ENCODE peak calls at places on chromosomes 6 and 20, in four cellular contexts. H, C, U and G are unnamed samples. For H3K27me3 and H3K9me3, the result is how much of the 10 kb centered on the place peaks cover.

GRCh38 chr6:125230674-125231073 is 71.1 kb downstream of the HDDC2 start:
- DNase-seq in H (no peak), C (no peak), U (no peak), G (no peak)

GRCh38 chr6:1987640-1988039 is 257.8 kb downstream of the GMDS start:
- DNase-seq in H (no peak), C (no peak), U (no peak), G (peak)

GRCh38 chr6:2845880-2846208 is 4.2 kb upstream of the SERPINB1 start:
- DNase-seq in H (no peak), C (no peak), U (no peak), G (no peak)

GRCh38 chr6:170233304-170234205 is 57.3 kb downstream of the DLL1 start:
- DNase-seq in H (peak), C (no peak), U (no peak), G (peak)

GRCh38 chr6:50849016-50849748 is 30.5 kb downstream of the TFAP2B start:
- DNase-seq in H (no peak), C (no peak), U (no peak), G (no peak)

GRCh38 chr6:146408583-146408982 is 135.1 kb upstream of the RAB32 start:
- DNase-seq in H (no peak), C (no peak), U (no peak), G (no peak)

GRCh38 chr6:39891976-39892375 is 42.3 kb downstream of the MOCS1 start:
- DNase-seq in H (no peak), C (no peak), U (no peak), G (no peak)

GRCh38 chr6:137845460-137845859 is 21.6 kb upstream of the TNFAIP3 start:
- DNase-seq in H (no peak), C (no peak), U (no peak), G (no peak)

GRCh38 chr6:13931797-13932402 is 7.1 kb downstream of the RNF182 start:
- DNase-seq in H (no peak), C (no peak), U (no peak), G (no peak)

GRCh38 chr20:62885046-62885445 is 23.4 kb upstream of the TCFL5 start:
- DNase-seq in H (no peak), C (no peak), U (no peak), G (no peak)

GRCh38 chr6:106439459-106439858 is 78.9 kb downstream of the CRYBG1 start:
- DNase-seq in H (no peak), C (no peak), U (no peak), G (no peak)

GRCh38 chr6:169592558-169592957 is 109.3 kb downstream of the WDR27 start:
- DNase-seq in H (no peak), C (no peak), U (no peak), G (no peak)

GRCh38 chr6:56595490-56596122 is 47.1 kb downstream of the DST start:
- DNase-seq in H (no peak), C (peak), U (peak), G (peak)

GRCh38 chr20:23167436-23167835 is 81.3 kb upstream of the CD93 start:
- DNase-seq in H (no peak), C (no peak), U (no peak), G (no peak)

GRCh38 chr20:54140927-54141566 is 32.7 kb downstream of the CYP24A1 start:
- DNase-seq in H (no peak), C (no peak), U (no peak), G (no peak)

GRCh38 chr6:34476941-34477340 is 11.1 kb downstream of the PACSIN1 start:
- DNase-seq in H (no peak), C (no peak), U (no peak), G (no peak)

GRCh38 chr20:57652865-57653545 is 32.8 kb upstream of the ZBP1 start:
- DNase-seq in H (no peak), C (peak), U (peak), G (no peak)

GRCh38 chr20:54622338-54623280 is 147.2 kb downstream of the DOK5 start:
- DNase-seq in H (no peak), C (peak), U (no peak), G (peak)

DNA sequence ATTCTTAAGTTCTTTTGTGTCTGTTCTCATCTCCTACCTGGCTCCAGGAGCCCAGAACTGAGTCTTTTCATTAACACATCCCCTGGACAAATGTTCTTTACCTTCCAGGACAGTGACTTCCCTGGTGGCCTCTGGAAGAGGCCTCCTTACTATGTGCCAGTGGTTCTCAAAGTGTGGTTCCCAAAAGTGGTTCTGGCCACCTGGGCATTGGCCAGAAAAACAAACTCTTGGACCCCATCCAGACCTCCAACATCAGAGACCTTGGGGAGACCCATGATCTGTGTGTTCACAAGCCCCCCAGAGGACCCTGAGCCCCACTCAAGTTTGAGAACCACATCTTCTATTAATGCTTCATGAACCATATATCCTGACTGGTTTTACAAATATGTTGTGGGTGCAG is 7.2 kb upstream of the VSX1 start:
- DNase-seq in H (no peak), C (no peak), U (no peak), G (no peak)
- H3K27me3 ChIP-seq in H (half or more), C (under half), U (under half), G (under half)

DNA sequence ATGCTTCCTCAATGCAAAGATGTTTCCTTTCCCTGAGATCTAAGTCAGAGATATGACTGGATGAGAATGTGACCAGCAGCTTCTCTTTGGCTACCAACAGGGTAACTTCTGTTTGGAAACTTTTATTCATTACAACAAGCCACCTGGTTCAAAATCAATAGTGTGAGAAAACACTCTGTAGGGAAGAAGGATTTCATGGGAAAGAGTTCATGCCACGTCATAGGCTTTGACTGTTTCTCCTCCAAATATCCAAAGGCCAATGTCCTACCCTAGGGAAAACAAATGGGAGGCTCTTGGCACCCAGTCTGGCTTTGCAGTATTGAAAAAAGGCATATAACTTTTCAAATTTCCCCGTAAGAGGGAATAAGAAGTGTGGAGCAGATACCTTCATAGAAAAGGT is 245.5 kb downstream of the FNDC1 start:
- DNase-seq in H (no peak), C (no peak), U (no peak), G (no peak)
- H3K9me3 ChIP-seq in H (under half), C (under half), U (under half), G (under half)

GRCh38 chr6:166168616-166169548 is 1.2 kb upstream of the TBXT start:
- DNase-seq in H (no peak), C (no peak), U (no peak), G (no peak)

GRCh38 chr6:166169549-166170421 is 2.1 kb upstream of the TBXT start:
- DNase-seq in H (no peak), C (no peak), U (no peak), G (no peak)

GRCh38 chr6:166166314-166167257 is 1.1 kb downstream of the TBXT start:
- DNase-seq in H (no peak), C (no peak), U (no peak), G (no peak)

GRCh38 chr6:166167258-166167731 is 356 bp downstream of the TBXT start:
- DNase-seq in H (no peak), C (no peak), U (no peak), G (no peak)

DNA sequence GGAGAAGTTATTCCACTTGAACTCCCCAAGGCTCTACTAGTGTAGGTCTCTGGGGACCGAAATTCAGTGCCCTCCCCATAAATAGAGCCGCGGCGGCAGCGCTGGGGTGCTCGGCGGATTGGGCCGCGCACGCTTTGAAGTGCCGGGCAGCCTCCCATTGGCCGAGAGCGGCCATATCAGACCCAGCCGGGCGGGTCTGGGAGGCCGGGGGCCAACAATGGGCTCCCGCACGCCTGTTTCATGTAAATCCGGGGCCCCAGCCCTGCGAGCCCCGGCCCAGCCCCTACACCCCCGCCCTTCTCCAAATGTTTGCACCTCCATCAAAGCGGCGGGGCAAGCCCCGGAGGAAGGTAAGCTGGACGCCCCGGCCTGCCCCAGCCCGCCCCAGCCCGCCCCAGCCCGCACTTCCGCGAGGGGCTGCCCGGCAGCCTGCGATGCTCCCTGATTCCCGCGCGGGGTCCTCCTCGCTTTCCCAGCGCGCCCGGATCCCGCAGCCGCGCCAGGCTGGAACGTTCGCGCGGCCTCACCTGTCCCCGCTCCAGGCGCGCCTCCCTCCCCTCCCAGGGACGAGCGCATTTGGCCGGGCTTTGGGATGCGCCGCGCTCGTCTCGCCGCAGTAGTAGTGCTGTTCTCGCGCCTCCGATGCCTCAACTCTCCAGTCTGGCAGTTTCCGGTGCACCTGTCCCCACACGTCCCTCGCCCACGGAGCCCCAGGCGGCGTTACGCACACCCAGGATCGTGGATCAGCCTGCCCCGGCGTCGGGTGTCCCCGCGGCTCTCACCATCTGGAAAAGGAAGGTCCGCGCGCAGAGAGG is at the start of gene TBXT:
- DNase-seq in H (no peak), C (no peak), U (no peak), G (no peak)
- H3K27me3 ChIP-seq in H (half or more), C (under half), U (half or more), G (under half)

GRCh38 chr6:32945106-32945761 is 4.4 kb upstream of the HLA-DMB start:
- DNase-seq in H (no peak), C (no peak), U (no peak), G (no peak)

GRCh38 chr6:32946893-32947292 is 6.0 kb downstream of the HLA-DMA start:
- DNase-seq in H (no peak), C (no peak), U (no peak), G (no peak)

GRCh38 chr6:32944265-32944664 is 3.4 kb upstream of the HLA-DMB start:
- DNase-seq in H (no peak), C (peak), U (no peak), G (no peak)

GRCh38 chr6:32947552-32948465 is 5.1 kb downstream of the HLA-DMA start:
- DNase-seq in H (no peak), C (no peak), U (no peak), G (peak)

DNA sequence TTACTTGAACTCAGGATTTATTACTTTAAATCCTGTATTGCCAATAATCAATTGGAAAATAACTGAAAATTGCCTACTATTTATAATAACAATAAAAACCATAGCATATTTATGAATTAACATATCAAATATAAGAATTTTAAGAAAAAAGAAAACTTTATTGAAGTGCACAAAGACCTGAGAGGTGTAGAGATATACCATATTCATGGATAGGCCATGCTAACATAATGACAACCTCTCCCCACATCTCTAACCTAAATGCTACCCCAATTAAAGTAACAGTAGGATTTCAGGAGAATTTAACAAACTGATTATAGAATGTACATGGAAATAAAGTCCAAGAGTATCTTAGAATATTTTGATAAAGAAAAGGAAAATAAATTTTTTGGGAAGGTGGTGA is 5.1 kb upstream of the HLA-DMB start:
- DNase-seq in H (no peak), C (no peak), U (no peak), G (no peak)
- H3K9me3 ChIP-seq in H (under half), C (under half), U (under half), G (under half)

GRCh38 chr20:61360296-61360695 is 108.2 kb downstream of the CDH4 start:
- DNase-seq in H (no peak), C (no peak), U (no peak), G (no peak)
- H3K27me3 ChIP-seq in H (half or more), C (under half), U (under half), G (under half)

GRCh38 chr6:47252636-47253035 is 57.1 kb downstream of the TNFRSF21 start:
- DNase-seq in H (no peak), C (no peak), U (no peak), G (no peak)

GRCh38 chr6:47251396-47251795 is 58.3 kb downstream of the TNFRSF21 start:
- DNase-seq in H (no peak), C (no peak), U (no peak), G (no peak)

GRCh38 chr6:47248446-47248845 is 61.3 kb downstream of the TNFRSF21 start:
- DNase-seq in H (no peak), C (no peak), U (no peak), G (no peak)

GRCh38 chr6:47253136-47253535 is 56.6 kb downstream of the TNFRSF21 start:
- DNase-seq in H (no peak), C (no peak), U (no peak), G (no peak)

DNA sequence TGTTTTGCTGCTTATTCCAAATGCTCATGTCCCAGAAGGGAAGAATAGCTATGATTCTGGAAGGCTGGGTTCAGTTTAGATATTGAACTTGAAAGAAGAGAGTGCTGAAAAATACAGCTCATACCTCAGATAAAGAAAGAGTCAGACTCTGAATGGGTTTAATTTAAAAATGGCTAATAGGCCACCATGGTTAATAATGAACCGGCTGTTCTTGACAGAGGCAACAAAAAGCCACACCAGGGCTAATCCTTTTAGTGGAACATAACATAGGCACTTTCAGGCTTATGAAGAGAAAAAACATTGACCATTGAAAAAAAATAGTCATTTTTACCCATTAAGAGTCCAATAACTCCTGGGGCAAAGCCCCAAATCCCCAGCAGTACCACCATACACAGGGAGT is 59.4 kb downstream of the TNFRSF21 start:
- DNase-seq in H (no peak), C (no peak), U (no peak), G (no peak)
- H3K9me3 ChIP-seq in H (under half), C (under half), U (under half), G (under half)

DNA sequence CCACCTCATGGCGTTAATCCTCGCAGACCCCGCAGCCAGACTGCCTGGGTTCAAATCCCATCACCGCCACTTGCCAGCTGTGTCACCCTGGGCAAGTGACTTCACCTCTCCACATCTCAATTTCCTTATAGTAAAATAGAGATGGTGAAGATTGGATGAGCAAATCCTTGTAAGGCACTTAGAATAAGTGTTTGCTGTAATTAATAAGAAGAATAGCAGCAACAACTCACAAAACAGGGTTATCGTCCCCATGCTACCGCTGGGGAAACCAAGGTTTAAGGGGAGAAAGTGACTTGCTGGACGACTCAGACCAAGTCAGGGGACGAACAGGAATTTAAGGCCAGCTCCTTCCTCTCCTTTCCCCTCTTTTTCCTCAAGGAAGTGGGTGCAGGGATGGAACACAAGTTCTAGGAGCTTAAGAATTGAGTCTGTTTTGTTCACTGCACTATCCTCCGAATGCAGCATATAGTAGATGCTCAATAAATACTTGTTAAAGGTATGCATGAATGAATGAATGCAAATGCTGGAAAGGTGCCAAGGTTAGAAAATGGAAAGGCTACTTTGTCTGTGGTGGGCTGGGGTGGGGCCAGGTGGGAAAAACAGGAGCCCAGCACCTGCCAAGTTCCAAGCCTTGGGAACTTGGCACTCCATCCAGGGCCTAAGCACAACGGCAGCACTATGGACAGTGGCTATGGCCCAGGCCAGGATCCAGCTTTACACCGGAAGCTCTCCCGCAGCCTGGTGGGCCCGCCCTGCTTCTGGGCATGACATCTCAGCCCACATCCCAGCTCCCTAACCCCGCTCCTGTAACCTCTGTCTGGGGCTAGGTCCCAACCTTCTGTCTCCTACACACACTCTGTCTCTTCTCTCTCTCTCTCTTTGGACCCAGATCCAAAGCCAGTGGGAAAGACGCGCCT is 4.9 kb upstream of the CDH22 start:
- DNase-seq in H (no peak), C (no peak), U (no peak), G (no peak)
- H3K27me3 ChIP-seq in H (half or more), C (under half), U (half or more), G (under half)

GRCh38 chr20:29325304-29325640 is 1932.2 kb upstream of the DEFB115 start:
- DNase-seq in H (no peak), C (no peak), U (no peak), G (no peak)

GRCh38 chr20:29326376-29327070 is 1930.9 kb upstream of the DEFB115 start:
- DNase-seq in H (no peak), C (no peak), U (no peak), G (no peak)
- H3K9me3 ChIP-seq in H (under half), C (under half), U (under half), G (under half)

DNA sequence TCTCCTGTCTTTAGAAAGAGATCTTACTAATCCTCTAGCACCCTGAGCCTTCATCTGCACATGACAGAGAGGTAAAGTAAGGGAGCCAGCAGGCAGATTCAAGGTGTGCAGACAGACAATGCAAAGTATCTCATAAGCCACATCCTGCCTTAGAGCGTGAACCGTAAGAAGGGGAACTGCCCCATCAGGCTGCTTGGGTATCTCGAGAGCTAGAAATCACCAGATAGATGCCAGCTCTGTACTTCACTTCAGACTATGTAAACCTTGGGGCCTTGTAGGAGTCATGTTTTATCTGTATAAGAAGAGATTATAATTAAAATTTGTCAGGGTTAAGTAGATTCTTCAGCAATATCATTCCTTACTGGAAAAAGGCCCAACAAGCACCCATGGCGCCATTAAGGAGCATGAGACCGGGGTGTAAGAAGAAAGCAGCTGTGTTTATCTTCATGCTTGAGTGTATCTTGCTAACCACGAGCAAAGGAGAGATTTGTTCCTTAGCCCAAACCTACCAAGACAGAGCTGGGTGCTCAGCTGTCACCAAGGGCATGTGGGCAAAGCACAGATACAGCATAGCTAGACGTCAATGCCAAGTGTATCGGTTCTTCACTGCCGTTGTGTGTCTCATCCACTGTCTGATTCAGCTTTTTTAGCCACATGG is 24.4 kb downstream of the CNR1 start:
- DNase-seq in H (no peak), C (no peak), U (no peak), G (no peak)
- H3K27me3 ChIP-seq in H (under half), C (under half), U (under half), G (under half)

GRCh38 chr6:139201378-139201777 is 66.5 kb downstream of the HECA start:
- DNase-seq in H (no peak), C (no peak), U (no peak), G (no peak)

GRCh38 chr6:139205843-139206242 is 71.0 kb downstream of the HECA start:
- DNase-seq in H (no peak), C (no peak), U (no peak), G (no peak)

DNA sequence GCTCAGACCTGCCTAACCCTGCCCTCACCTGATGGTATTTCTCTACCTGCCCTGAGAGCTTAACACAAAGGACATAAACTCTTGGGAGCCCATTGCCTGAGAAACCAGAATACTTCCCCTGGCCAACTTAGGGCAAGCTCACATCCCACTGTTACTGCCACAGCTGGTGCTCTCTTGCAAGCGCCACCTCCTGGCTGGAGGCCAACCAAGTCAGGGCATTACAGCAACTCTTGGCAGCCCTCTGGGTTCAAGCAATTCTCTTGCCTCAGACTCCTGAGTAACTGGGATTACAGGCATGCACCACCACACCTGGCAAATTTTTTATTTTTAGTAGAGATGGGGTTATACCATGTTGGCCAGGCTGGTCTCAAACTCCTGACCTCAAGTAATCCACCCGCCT is 70.1 kb downstream of the HECA start:
- DNase-seq in H (no peak), C (no peak), U (no peak), G (no peak)
- H3K9me3 ChIP-seq in H (half or more), C (under half), U (under half), G (under half)